ENCODE peak calls at places on chromosomes 6 and 20, in five cellular contexts. S is body of pancreas; I is activated CD4-positive, alpha-beta T cell treated with anti-CD3 and anti-CD28 coated beads, Interleukin-2, amount 10 ng/mL, durations not matched to agents 24 days and 14 days; P is uterus; V is cardiac muscle cell. Z is an unnamed sample.

GRCh38 chr6:72080260-72080941 is 194.1 kb downstream of the RIMS1 start:
- DNase-seq in S (no peak), I (no peak), P (no peak), V (no peak), Z (no peak)

GRCh38 chr6:14540859-14541540 is 423.4 kb downstream of the CD83 start:
- DNase-seq in S (no peak), I (no peak), P (no peak), V (no peak), Z (no peak)

GRCh38 chr6:2915150-2915549 is 12.0 kb upstream of the SERPINB9 start:
- DNase-seq in S (no peak), I (no peak), P (no peak), V (no peak), Z (no peak)

GRCh38 chr20:2867081-2867860 is 6.0 kb upstream of the PTPRA start:
- DNase-seq in S (no peak), I (no peak), P (no peak), V (no peak), Z (no peak)

GRCh38 chr6:52394251-52394666 is 25.9 kb upstream of the EFHC1 start:
- DNase-seq in S (no peak), I (peak), P (no peak), V (no peak), Z (no peak)

GRCh38 chr6:82980086-82980485 is 85.6 kb downstream of the UBE3D start:
- DNase-seq in S (no peak), I (no peak), P (no peak), V (no peak), Z (no peak)

GRCh38 chr20:1335961-1336698 is 7.2 kb upstream of the SDCBP2 start:
- DNase-seq in S (no peak), I (no peak), P (no peak), V (no peak), Z (no peak)

GRCh38 chr20:57395111-57395959 is 4.1 kb downstream of the RBM38 start:
- DNase-seq in S (no peak), I (no peak), P (peak), V (peak), Z (peak)

GRCh38 chr6:11484441-11484840 is 53.1 kb upstream of the TMEM170B start:
- DNase-seq in S (no peak), I (no peak), P (no peak), V (no peak), Z (no peak)

GRCh38 chr6:13766201-13766634 is 48.1 kb downstream of the MCUR1 start:
- DNase-seq in S (no peak), I (no peak), P (no peak), V (no peak), Z (no peak)